ENCODE peak calls at places on chromosome 19, in seven cellular contexts. E is sciatic nerve, L is NB4, Y is endodermal cell, J is hypothalamus, M is neural crest cell, Q is AG04450. W is an unnamed sample.

GRCh38 chr19:50568321-50569022 is at the start of gene LRRC4B:
- DNase-seq in M (peak; percentile 55), E (no peak), Q (no peak), J (no peak), L (no peak), Y (peak; percentile 84), W (peak; percentile 78)

GRCh38 chr19:6414033-6414643 is 10.5 kb downstream of the KHSRP start:
- DNase-seq in M (no peak), Y (peak; percentile 82), J (no peak), L (no peak), Q (no peak), E (peak; percentile 61), W (no peak)

GRCh38 chr19:5037936-5038335 is 69.0 kb downstream of the KDM4B start:
- DNase-seq in Q (no peak), Y (no peak), J (no peak), E (no peak), M (no peak), L (no peak), W (no peak)

GRCh38 chr19:18733196-18733647 is 49.7 kb downstream of the CRTC1 start:
- DNase-seq in Y (no peak), Q (peak; percentile 85), J (no peak), M (no peak), L (no peak), E (no peak), W (no peak)

GRCh38 chr19:48379058-48379457 is 12.3 kb downstream of the KDELR1 start:
- DNase-seq in E (no peak), M (no peak), L (peak; percentile 55), J (no peak), Q (no peak), Y (no peak), W (no peak)

GRCh38 chr19:53131085-53131484 is 1.6 kb downstream of the ZNF415 start:
- DNase-seq in M (no peak), Q (no peak), L (no peak), J (no peak), E (no peak), Y (no peak), W (no peak)

GRCh38 chr19:30757836-30758617 is 385.8 kb downstream of the ZNF536 start:
- DNase-seq in Y (no peak), M (no peak), L (no peak), Q (no peak), J (no peak), E (no peak), W (no peak)

GRCh38 chr19:21256722-21257121 is 72.5 kb downstream of the ZNF708 start:
- DNase-seq in J (no peak), Q (no peak), E (no peak), M (no peak), L (peak; percentile 33), Y (peak; percentile 50), W (peak; percentile 22)

GRCh38 chr19:1064661-1065605 is 2.0 kb upstream of the ARHGAP45 start:
- DNase-seq in Q (no peak), J (no peak), L (peak; percentile 68), Y (peak; percentile 91), E (peak; percentile 76), M (peak; percentile 72), W (no peak)

GRCh38 chr19:35908977-35909683 is 1.0 kb upstream of the TYROBP start:
- DNase-seq in L (peak; percentile 98), Q (no peak), J (no peak), E (peak; percentile 82), M (no peak), Y (no peak), W (peak; percentile 29)

GRCh38 chr19:48887861-48888612 is 10.5 kb downstream of the TULP2 start:
- DNase-seq in Y (peak; percentile 66), E (no peak), J (no peak), M (no peak), Q (no peak), L (no peak), W (no peak)

GRCh38 chr19:42066075-42066754 is 3.8 kb downstream of the GRIK5 start:
- DNase-seq in Q (no peak), M (no peak), E (no peak), J (no peak), Y (peak; percentile 81), L (no peak), W (peak; percentile 62)

GRCh38 chr19:3441089-3441985 is 39.0 kb downstream of the SMIM24 start:
- DNase-seq in E (no peak), Y (peak; percentile 62), L (no peak), J (no peak), M (no peak), Q (no peak), W (peak; percentile 58)

GRCh38 chr19:35471946-35472345 is 18.3 kb downstream of the KRTDAP start:
- DNase-seq in Y (peak; percentile 62), Q (no peak), M (no peak), E (no peak), J (no peak), L (no peak), W (no peak)

GRCh38 chr19:57887195-57887941 is 1.5 kb downstream of the ZNF814 start:
- DNase-seq in M (no peak), Y (peak; percentile 77), L (no peak), Q (no peak), E (no peak), J (no peak), W (peak; percentile 40)

GRCh38 chr19:11375143-11375948 is 880 bp downstream of the SWSAP1 start:
- DNase-seq in E (peak; percentile 80), Y (peak; percentile 83), J (no peak), M (no peak), L (peak; percentile 77), Q (no peak), W (peak; percentile 54)

GRCh38 chr19:47487551-47488515 is 3.8 kb upstream of the KPTN start:
- DNase-seq in M (no peak), L (peak; percentile 81), Q (no peak), E (no peak), J (no peak), Y (no peak), W (no peak)

GRCh38 chr19:28485300-28485699 is 727.7 kb downstream of the UQCRFS1 start:
- DNase-seq in Q (no peak), Y (no peak), L (no peak), J (no peak), E (no peak), M (no peak), W (no peak)

GRCh38 chr19:27738569-27739193 is 1474.3 kb downstream of the UQCRFS1 start:
- DNase-seq in Q (no peak), M (no peak), J (no peak), E (no peak), L (no peak), Y (no peak), W (no peak)

GRCh38 chr19:8849232-8849631 is 17.1 kb downstream of the MBD3L1 start:
- DNase-seq in M (no peak), Q (no peak), E (no peak), J (no peak), Y (no peak), L (no peak), W (no peak)

GRCh38 chr19:41357746-41358145 is 4.0 kb upstream of the TGFB1 start:
- DNase-seq in E (no peak), Q (no peak), Y (no peak), L (no peak), J (no peak), M (no peak), W (no peak)

GRCh38 chr19:47495478-47496372 is 11.7 kb upstream of the KPTN start:
- DNase-seq in Y (no peak), J (no peak), M (no peak), L (no peak), Q (no peak), E (no peak), W (no peak)

GRCh38 chr19:14149509-14149994 is 13.2 kb upstream of the ASF1B start:
- DNase-seq in J (no peak), L (no peak), M (no peak), Y (no peak), Q (no peak), E (peak; percentile 86), W (no peak)

GRCh38 chr19:49968279-49968922 is 7.4 kb upstream of the SIGLEC11 start:
- DNase-seq in M (no peak), J (no peak), Y (no peak), L (peak; percentile 71), Q (no peak), E (no peak), W (no peak)

GRCh38 chr19:46384396-46384795 is 29.0 kb downstream of the CCDC8 start:
- DNase-seq in M (no peak), L (no peak), J (no peak), Y (peak; percentile 13), Q (no peak), E (peak; percentile 47), W (peak; percentile 92)

GRCh38 chr19:12720851-12721655 is 2.7 kb downstream of the TNPO2 start:
- DNase-seq in Q (no peak), J (no peak), E (no peak), M (no peak), L (no peak), Y (peak; percentile 59), W (no peak)

GRCh38 chr19:34254552-34255432 is at the start of gene GARRE1:
- DNase-seq in Y (peak; percentile 77), Q (no peak), M (peak; percentile 39), E (peak; percentile 67), J (no peak), L (peak; percentile 59), W (peak; percentile 41)

GRCh38 chr19:44747739-44748425 is 626 bp upstream of the BCL3 start:
- DNase-seq in M (no peak), J (no peak), Y (peak; percentile 80), L (peak; percentile 45), E (peak; percentile 83), Q (no peak), W (no peak)

GRCh38 chr19:7888145-7888825 is at the start of gene LRRC8E:
- DNase-seq in L (peak; percentile 52), J (no peak), M (peak; percentile 46), Y (peak; percentile 94), Q (no peak), E (no peak), W (no peak)

W was measured in WERI-Rb-1.